ENCODE peak calls at places on chromosomes 16 and 17, in ten cellular contexts. One of them, this sample, is unnamed.

GRCh38 chr16:74372369-74372768 is 3.7 kb upstream of the NPIPB15 start:
- DNase-seq in iPS DF 6.9: no peak
- DNase-seq in GM10248: peak
- DNase-seq in endothelial cell: no peak
- DNase-seq in stimulated activated CD8-positive, alpha-beta memory T cell treated with anti-CD3 and anti-CD28 coated beads, Interleukin-2, amount 100 ng/mL, for 1 hour: no peak
- DNase-seq in NCI-H1694: no peak
- DNase-seq in prostate gland: no peak
- DNase-seq in colonic mucosa: no peak
- DNase-seq in pons: no peak
- DNase-seq in stimulated activated CD4-positive, alpha-beta T cell treated with anti-CD3 and anti-CD28 coated beads, Interleukin-4, amount 100 ng/mL, for 48 hours: no peak
- DNase-seq in this sample: no peak

GRCh38 chr17:21209511-21210175 is 4.3 kb downstream of the TMEM11 start:
- DNase-seq in iPS DF 6.9: no peak
- DNase-seq in GM10248: no peak
- DNase-seq in endothelial cell: no peak
- DNase-seq in stimulated activated CD8-positive, alpha-beta memory T cell treated with anti-CD3 and anti-CD28 coated beads, Interleukin-2, amount 100 ng/mL, for 1 hour: no peak
- DNase-seq in NCI-H1694: no peak
- DNase-seq in prostate gland: peak
- DNase-seq in colonic mucosa: peak
- DNase-seq in pons: no peak
- DNase-seq in stimulated activated CD4-positive, alpha-beta T cell treated with anti-CD3 and anti-CD28 coated beads, Interleukin-4, amount 100 ng/mL, for 48 hours: no peak
- DNase-seq in this sample: peak

GRCh38 chr17:71438631-71439146 is 682.1 kb upstream of the SOX9 start:
- DNase-seq in iPS DF 6.9: no peak
- DNase-seq in GM10248: no peak
- DNase-seq in endothelial cell: no peak
- DNase-seq in stimulated activated CD8-positive, alpha-beta memory T cell treated with anti-CD3 and anti-CD28 coated beads, Interleukin-2, amount 100 ng/mL, for 1 hour: no peak
- DNase-seq in NCI-H1694: peak
- DNase-seq in prostate gland: no peak
- DNase-seq in colonic mucosa: no peak
- DNase-seq in pons: peak
- DNase-seq in stimulated activated CD4-positive, alpha-beta T cell treated with anti-CD3 and anti-CD28 coated beads, Interleukin-4, amount 100 ng/mL, for 48 hours: no peak
- DNase-seq in this sample: peak

GRCh38 chr16:3171181-3171854 is 16.7 kb upstream of the OR1F1 start:
- DNase-seq in iPS DF 6.9: no peak
- DNase-seq in GM10248: peak
- DNase-seq in endothelial cell: no peak
- DNase-seq in stimulated activated CD8-positive, alpha-beta memory T cell treated with anti-CD3 and anti-CD28 coated beads, Interleukin-2, amount 100 ng/mL, for 1 hour: no peak
- DNase-seq in NCI-H1694: no peak
- DNase-seq in prostate gland: no peak
- DNase-seq in colonic mucosa: no peak
- DNase-seq in pons: no peak
- DNase-seq in stimulated activated CD4-positive, alpha-beta T cell treated with anti-CD3 and anti-CD28 coated beads, Interleukin-4, amount 100 ng/mL, for 48 hours: peak
- DNase-seq in this sample: no peak

GRCh38 chr16:82995927-82996441 is 369.2 kb downstream of the CDH13 start:
- DNase-seq in iPS DF 6.9: no peak
- DNase-seq in GM10248: no peak
- DNase-seq in endothelial cell: no peak
- DNase-seq in stimulated activated CD8-positive, alpha-beta memory T cell treated with anti-CD3 and anti-CD28 coated beads, Interleukin-2, amount 100 ng/mL, for 1 hour: no peak
- DNase-seq in NCI-H1694: peak
- DNase-seq in prostate gland: no peak
- DNase-seq in colonic mucosa: peak
- DNase-seq in pons: no peak
- DNase-seq in stimulated activated CD4-positive, alpha-beta T cell treated with anti-CD3 and anti-CD28 coated beads, Interleukin-4, amount 100 ng/mL, for 48 hours: no peak
- DNase-seq in this sample: no peak

GRCh38 chr16:8905168-8905762 is 23.1 kb downstream of the LITAFD start:
- DNase-seq in iPS DF 6.9: no peak
- DNase-seq in GM10248: no peak
- DNase-seq in endothelial cell: no peak
- DNase-seq in stimulated activated CD8-positive, alpha-beta memory T cell treated with anti-CD3 and anti-CD28 coated beads, Interleukin-2, amount 100 ng/mL, for 1 hour: no peak
- DNase-seq in NCI-H1694: peak
- DNase-seq in prostate gland: no peak
- DNase-seq in colonic mucosa: no peak
- DNase-seq in pons: no peak
- DNase-seq in stimulated activated CD4-positive, alpha-beta T cell treated with anti-CD3 and anti-CD28 coated beads, Interleukin-4, amount 100 ng/mL, for 48 hours: no peak
- DNase-seq in this sample: peak

GRCh38 chr17:33444731-33445130 is 151.6 kb upstream of the ASIC2 start:
- DNase-seq in iPS DF 6.9: no peak
- DNase-seq in GM10248: no peak
- DNase-seq in endothelial cell: no peak
- DNase-seq in stimulated activated CD8-positive, alpha-beta memory T cell treated with anti-CD3 and anti-CD28 coated beads, Interleukin-2, amount 100 ng/mL, for 1 hour: no peak
- DNase-seq in NCI-H1694: no peak
- DNase-seq in prostate gland: no peak
- DNase-seq in colonic mucosa: no peak
- DNase-seq in pons: no peak
- DNase-seq in stimulated activated CD4-positive, alpha-beta T cell treated with anti-CD3 and anti-CD28 coated beads, Interleukin-4, amount 100 ng/mL, for 48 hours: no peak
- DNase-seq in this sample: no peak

GRCh38 chr16:14564881-14565687 is 65.0 kb downstream of the PARN start:
- DNase-seq in iPS DF 6.9: no peak
- DNase-seq in GM10248: no peak
- DNase-seq in endothelial cell: no peak
- DNase-seq in stimulated activated CD8-positive, alpha-beta memory T cell treated with anti-CD3 and anti-CD28 coated beads, Interleukin-2, amount 100 ng/mL, for 1 hour: no peak
- DNase-seq in NCI-H1694: no peak
- DNase-seq in prostate gland: peak
- DNase-seq in colonic mucosa: no peak
- DNase-seq in pons: no peak
- DNase-seq in stimulated activated CD4-positive, alpha-beta T cell treated with anti-CD3 and anti-CD28 coated beads, Interleukin-4, amount 100 ng/mL, for 48 hours: no peak
- DNase-seq in this sample: peak

GRCh38 chr17:69949931-69950330 is 125.1 kb upstream of the KCNJ16 start:
- DNase-seq in iPS DF 6.9: no peak
- DNase-seq in GM10248: no peak
- DNase-seq in endothelial cell: no peak
- DNase-seq in stimulated activated CD8-positive, alpha-beta memory T cell treated with anti-CD3 and anti-CD28 coated beads, Interleukin-2, amount 100 ng/mL, for 1 hour: no peak
- DNase-seq in NCI-H1694: no peak
- DNase-seq in prostate gland: no peak
- DNase-seq in colonic mucosa: no peak
- DNase-seq in pons: no peak
- DNase-seq in stimulated activated CD4-positive, alpha-beta T cell treated with anti-CD3 and anti-CD28 coated beads, Interleukin-4, amount 100 ng/mL, for 48 hours: no peak
- DNase-seq in this sample: no peak

GRCh38 chr17:79606487-79606886 is 4.4 kb downstream of the RBFOX3 start:
- DNase-seq in iPS DF 6.9: no peak
- DNase-seq in GM10248: no peak
- DNase-seq in endothelial cell: no peak
- DNase-seq in stimulated activated CD8-positive, alpha-beta memory T cell treated with anti-CD3 and anti-CD28 coated beads, Interleukin-2, amount 100 ng/mL, for 1 hour: no peak
- DNase-seq in NCI-H1694: no peak
- DNase-seq in prostate gland: no peak
- DNase-seq in colonic mucosa: no peak
- DNase-seq in pons: no peak
- DNase-seq in stimulated activated CD4-positive, alpha-beta T cell treated with anti-CD3 and anti-CD28 coated beads, Interleukin-4, amount 100 ng/mL, for 48 hours: no peak
- DNase-seq in this sample: no peak

GRCh38 chr17:16013943-16014407 is 14.4 kb downstream of the TTC19 start:
- DNase-seq in iPS DF 6.9: no peak
- DNase-seq in GM10248: no peak
- DNase-seq in endothelial cell: peak
- DNase-seq in stimulated activated CD8-positive, alpha-beta memory T cell treated with anti-CD3 and anti-CD28 coated beads, Interleukin-2, amount 100 ng/mL, for 1 hour: no peak
- DNase-seq in NCI-H1694: peak
- DNase-seq in prostate gland: no peak
- DNase-seq in colonic mucosa: no peak
- DNase-seq in pons: no peak
- DNase-seq in stimulated activated CD4-positive, alpha-beta T cell treated with anti-CD3 and anti-CD28 coated beads, Interleukin-4, amount 100 ng/mL, for 48 hours: no peak
- DNase-seq in this sample: no peak

GRCh38 chr17:34858941-34859562 is 102.2 kb downstream of the CCT6B start:
- DNase-seq in iPS DF 6.9: no peak
- DNase-seq in GM10248: no peak
- DNase-seq in endothelial cell: no peak
- DNase-seq in stimulated activated CD8-positive, alpha-beta memory T cell treated with anti-CD3 and anti-CD28 coated beads, Interleukin-2, amount 100 ng/mL, for 1 hour: no peak
- DNase-seq in NCI-H1694: peak
- DNase-seq in prostate gland: no peak
- DNase-seq in colonic mucosa: no peak
- DNase-seq in pons: no peak
- DNase-seq in stimulated activated CD4-positive, alpha-beta T cell treated with anti-CD3 and anti-CD28 coated beads, Interleukin-4, amount 100 ng/mL, for 48 hours: no peak
- DNase-seq in this sample: peak

GRCh38 chr17:4599505-4600281 is 15.4 kb downstream of the SMTNL2 start:
- DNase-seq in iPS DF 6.9: no peak
- DNase-seq in GM10248: no peak
- DNase-seq in endothelial cell: peak
- DNase-seq in stimulated activated CD8-positive, alpha-beta memory T cell treated with anti-CD3 and anti-CD28 coated beads, Interleukin-2, amount 100 ng/mL, for 1 hour: no peak
- DNase-seq in NCI-H1694: peak
- DNase-seq in prostate gland: no peak
- DNase-seq in colonic mucosa: peak
- DNase-seq in pons: no peak
- DNase-seq in stimulated activated CD4-positive, alpha-beta T cell treated with anti-CD3 and anti-CD28 coated beads, Interleukin-4, amount 100 ng/mL, for 48 hours: no peak
- DNase-seq in this sample: peak

GRCh38 chr16:51248217-51248616 is 97.1 kb upstream of the SALL1 start:
- DNase-seq in iPS DF 6.9: no peak
- DNase-seq in GM10248: no peak
- DNase-seq in endothelial cell: no peak
- DNase-seq in stimulated activated CD8-positive, alpha-beta memory T cell treated with anti-CD3 and anti-CD28 coated beads, Interleukin-2, amount 100 ng/mL, for 1 hour: no peak
- DNase-seq in NCI-H1694: no peak
- DNase-seq in prostate gland: no peak
- DNase-seq in colonic mucosa: no peak
- DNase-seq in pons: no peak
- DNase-seq in stimulated activated CD4-positive, alpha-beta T cell treated with anti-CD3 and anti-CD28 coated beads, Interleukin-4, amount 100 ng/mL, for 48 hours: no peak
- DNase-seq in this sample: no peak

GRCh38 chr17:77840576-77841160 is 117.8 kb upstream of the TNRC6C start:
- DNase-seq in iPS DF 6.9: no peak
- DNase-seq in GM10248: no peak
- DNase-seq in endothelial cell: no peak
- DNase-seq in stimulated activated CD8-positive, alpha-beta memory T cell treated with anti-CD3 and anti-CD28 coated beads, Interleukin-2, amount 100 ng/mL, for 1 hour: no peak
- DNase-seq in NCI-H1694: no peak
- DNase-seq in prostate gland: no peak
- DNase-seq in colonic mucosa: no peak
- DNase-seq in pons: no peak
- DNase-seq in stimulated activated CD4-positive, alpha-beta T cell treated with anti-CD3 and anti-CD28 coated beads, Interleukin-4, amount 100 ng/mL, for 48 hours: no peak
- DNase-seq in this sample: no peak

GRCh38 chr17:77501101-77501566 is 360.4 kb downstream of the SEC14L1 start:
- DNase-seq in iPS DF 6.9: no peak
- DNase-seq in GM10248: no peak
- DNase-seq in endothelial cell: no peak
- DNase-seq in stimulated activated CD8-positive, alpha-beta memory T cell treated with anti-CD3 and anti-CD28 coated beads, Interleukin-2, amount 100 ng/mL, for 1 hour: no peak
- DNase-seq in NCI-H1694: peak
- DNase-seq in prostate gland: no peak
- DNase-seq in colonic mucosa: no peak
- DNase-seq in pons: no peak
- DNase-seq in stimulated activated CD4-positive, alpha-beta T cell treated with anti-CD3 and anti-CD28 coated beads, Interleukin-4, amount 100 ng/mL, for 48 hours: peak
- DNase-seq in this sample: no peak

GRCh38 chr17:83009414-83010322 is 69.7 kb upstream of the METRNL start:
- DNase-seq in iPS DF 6.9: no peak
- DNase-seq in GM10248: no peak
- DNase-seq in endothelial cell: no peak
- DNase-seq in stimulated activated CD8-positive, alpha-beta memory T cell treated with anti-CD3 and anti-CD28 coated beads, Interleukin-2, amount 100 ng/mL, for 1 hour: no peak
- DNase-seq in NCI-H1694: no peak
- DNase-seq in prostate gland: no peak
- DNase-seq in colonic mucosa: peak
- DNase-seq in pons: no peak
- DNase-seq in stimulated activated CD4-positive, alpha-beta T cell treated with anti-CD3 and anti-CD28 coated beads, Interleukin-4, amount 100 ng/mL, for 48 hours: no peak
- DNase-seq in this sample: no peak

GRCh38 chr17:71505200-71505599 is 615.6 kb upstream of the SOX9 start:
- DNase-seq in iPS DF 6.9: no peak
- DNase-seq in GM10248: no peak
- DNase-seq in endothelial cell: no peak
- DNase-seq in stimulated activated CD8-positive, alpha-beta memory T cell treated with anti-CD3 and anti-CD28 coated beads, Interleukin-2, amount 100 ng/mL, for 1 hour: no peak
- DNase-seq in NCI-H1694: no peak
- DNase-seq in prostate gland: no peak
- DNase-seq in colonic mucosa: no peak
- DNase-seq in pons: no peak
- DNase-seq in stimulated activated CD4-positive, alpha-beta T cell treated with anti-CD3 and anti-CD28 coated beads, Interleukin-4, amount 100 ng/mL, for 48 hours: no peak
- DNase-seq in this sample: no peak

GRCh38 chr17:34527908-34528470 is 51.4 kb upstream of the TMEM132E start:
- DNase-seq in iPS DF 6.9: no peak
- DNase-seq in GM10248: no peak
- DNase-seq in endothelial cell: peak
- DNase-seq in stimulated activated CD8-positive, alpha-beta memory T cell treated with anti-CD3 and anti-CD28 coated beads, Interleukin-2, amount 100 ng/mL, for 1 hour: no peak
- DNase-seq in NCI-H1694: no peak
- DNase-seq in prostate gland: no peak
- DNase-seq in colonic mucosa: no peak
- DNase-seq in pons: no peak
- DNase-seq in stimulated activated CD4-positive, alpha-beta T cell treated with anti-CD3 and anti-CD28 coated beads, Interleukin-4, amount 100 ng/mL, for 48 hours: no peak
- DNase-seq in this sample: no peak

GRCh38 chr17:44559288-44560249 is 2.3 kb downstream of the FZD2 start:
- DNase-seq in iPS DF 6.9: no peak
- DNase-seq in GM10248: no peak
- DNase-seq in endothelial cell: no peak
- DNase-seq in stimulated activated CD8-positive, alpha-beta memory T cell treated with anti-CD3 and anti-CD28 coated beads, Interleukin-2, amount 100 ng/mL, for 1 hour: no peak
- DNase-seq in NCI-H1694: no peak
- DNase-seq in prostate gland: no peak
- DNase-seq in colonic mucosa: no peak
- DNase-seq in pons: no peak
- DNase-seq in stimulated activated CD4-positive, alpha-beta T cell treated with anti-CD3 and anti-CD28 coated beads, Interleukin-4, amount 100 ng/mL, for 48 hours: no peak
- DNase-seq in this sample: no peak

GRCh38 chr16:67632415-67633172 is 12.3 kb upstream of the CARMIL2 start:
- DNase-seq in iPS DF 6.9: no peak
- DNase-seq in GM10248: no peak
- DNase-seq in endothelial cell: no peak
- DNase-seq in stimulated activated CD8-positive, alpha-beta memory T cell treated with anti-CD3 and anti-CD28 coated beads, Interleukin-2, amount 100 ng/mL, for 1 hour: no peak
- DNase-seq in NCI-H1694: no peak
- DNase-seq in prostate gland: no peak
- DNase-seq in colonic mucosa: no peak
- DNase-seq in pons: peak
- DNase-seq in stimulated activated CD4-positive, alpha-beta T cell treated with anti-CD3 and anti-CD28 coated beads, Interleukin-4, amount 100 ng/mL, for 48 hours: no peak
- DNase-seq in this sample: no peak

GRCh38 chr16:78443780-78444422 is 344.4 kb downstream of the WWOX start:
- DNase-seq in iPS DF 6.9: no peak
- DNase-seq in GM10248: no peak
- DNase-seq in endothelial cell: no peak
- DNase-seq in stimulated activated CD8-positive, alpha-beta memory T cell treated with anti-CD3 and anti-CD28 coated beads, Interleukin-2, amount 100 ng/mL, for 1 hour: no peak
- DNase-seq in NCI-H1694: no peak
- DNase-seq in prostate gland: no peak
- DNase-seq in colonic mucosa: no peak
- DNase-seq in pons: no peak
- DNase-seq in stimulated activated CD4-positive, alpha-beta T cell treated with anti-CD3 and anti-CD28 coated beads, Interleukin-4, amount 100 ng/mL, for 48 hours: no peak
- DNase-seq in this sample: no peak

GRCh38 chr17:56173026-56173425 is 19.8 kb downstream of the ANKFN1 start:
- DNase-seq in iPS DF 6.9: no peak
- DNase-seq in GM10248: no peak
- DNase-seq in endothelial cell: no peak
- DNase-seq in stimulated activated CD8-positive, alpha-beta memory T cell treated with anti-CD3 and anti-CD28 coated beads, Interleukin-2, amount 100 ng/mL, for 1 hour: no peak
- DNase-seq in NCI-H1694: no peak
- DNase-seq in prostate gland: no peak
- DNase-seq in colonic mucosa: no peak
- DNase-seq in pons: no peak
- DNase-seq in stimulated activated CD4-positive, alpha-beta T cell treated with anti-CD3 and anti-CD28 coated beads, Interleukin-4, amount 100 ng/mL, for 48 hours: no peak
- DNase-seq in this sample: no peak

GRCh38 chr17:77677637-77678036 is 280.9 kb upstream of the TNRC6C start:
- DNase-seq in iPS DF 6.9: no peak
- DNase-seq in GM10248: no peak
- DNase-seq in endothelial cell: no peak
- DNase-seq in stimulated activated CD8-positive, alpha-beta memory T cell treated with anti-CD3 and anti-CD28 coated beads, Interleukin-2, amount 100 ng/mL, for 1 hour: no peak
- DNase-seq in NCI-H1694: no peak
- DNase-seq in prostate gland: no peak
- DNase-seq in colonic mucosa: no peak
- DNase-seq in pons: no peak
- DNase-seq in stimulated activated CD4-positive, alpha-beta T cell treated with anti-CD3 and anti-CD28 coated beads, Interleukin-4, amount 100 ng/mL, for 48 hours: no peak
- DNase-seq in this sample: no peak

GRCh38 chr16:88785106-88785924 is at the start of gene PIEZO1:
- DNase-seq in iPS DF 6.9: no peak
- DNase-seq in GM10248: peak
- DNase-seq in endothelial cell: peak
- DNase-seq in stimulated activated CD8-positive, alpha-beta memory T cell treated with anti-CD3 and anti-CD28 coated beads, Interleukin-2, amount 100 ng/mL, for 1 hour: peak
- DNase-seq in NCI-H1694: no peak
- DNase-seq in prostate gland: peak
- DNase-seq in colonic mucosa: peak
- DNase-seq in pons: no peak
- DNase-seq in stimulated activated CD4-positive, alpha-beta T cell treated with anti-CD3 and anti-CD28 coated beads, Interleukin-4, amount 100 ng/mL, for 48 hours: peak
- DNase-seq in this sample: peak

This sample was measured in NCI-H2171.